ENCODE peak calls at places on chromosome 12, in seven cellular contexts. F is heart left ventricle, P is tibial artery, R is Caco-2, E is mesenchymal stem cell, Y is vagina, M is heart right ventricle. I is an unnamed sample. For H3K4me1 and H3K27me3, the result is how much of the 10 kb centered on the place peaks cover.

GRCh38 chr12:47816646-47817271 is 2.9 kb downstream of the HDAC7 start:
- DNase-seq in F (no peak), P (no peak), R (no peak), E (no peak), Y (no peak), M (peak), I (no peak)

GRCh38 chr12:29516431-29516875 is 19.0 kb upstream of the OVCH1 start:
- DNase-seq in F (no peak), P (no peak), R (no peak), E (peak), Y (no peak), M (no peak), I (peak)

GRCh38 chr12:4201333-4202105 is 72.0 kb upstream of the CCND2 start:
- DNase-seq in F (no peak), P (no peak), R (no peak), E (no peak), Y (no peak), M (no peak), I (no peak)

GRCh38 chr12:40152783-40153383 is 47.0 kb upstream of the SLC2A13 start:
- DNase-seq in F (no peak), P (peak), R (peak), E (peak), Y (no peak), M (peak), I (peak)

GRCh38 chr12:91406920-91407341 is 224.3 kb upstream of the DCN start:
- DNase-seq in F (no peak), P (no peak), R (no peak), E (peak), Y (no peak), M (no peak), I (peak)

GRCh38 chr12:31117203-31118011 is 43.7 kb downstream of the DDX11 start:
- DNase-seq in F (peak), P (no peak), R (peak), E (peak), Y (no peak), M (no peak), I (peak)

GRCh38 chr12:103952497-103952896 is 13.2 kb upstream of the TDG start:
- DNase-seq in F (no peak), P (no peak), R (no peak), E (no peak), Y (no peak), M (no peak), I (no peak)

GRCh38 chr12:123200414-123200813 is 32.5 kb downstream of the MPHOSPH9 start:
- DNase-seq in F (no peak), P (no peak), R (no peak), E (no peak), Y (no peak), M (no peak), I (no peak)

GRCh38 chr12:62917939-62918338 is 17.0 kb downstream of the PPM1H start:
- DNase-seq in F (no peak), P (no peak), R (no peak), E (no peak), Y (no peak), M (no peak), I (no peak)

GRCh38 chr12:48043771-48044170 is 39.5 kb upstream of the COL2A1 start:
- DNase-seq in F (no peak), P (no peak), R (no peak), E (no peak), Y (no peak), M (no peak), I (no peak)

GRCh38 chr12:31591308-31591901 is 469 bp upstream of the DENND5B start:
- DNase-seq in F (no peak), P (no peak), R (peak), E (peak), Y (no peak), M (peak), I (no peak)

GRCh38 chr12:51980809-51981127 is 26.0 kb upstream of the TAMALIN start:
- DNase-seq in F (no peak), P (no peak), R (no peak), E (no peak), Y (no peak), M (no peak), I (no peak)

GRCh38 chr12:51977320-51977753 is 25.8 kb downstream of the ACVR1B start:
- DNase-seq in F (no peak), P (no peak), R (peak), E (no peak), Y (no peak), M (no peak), I (no peak)

GRCh38 chr12:51984657-51985056 is 22.1 kb upstream of the TAMALIN start:
- DNase-seq in F (no peak), P (no peak), R (no peak), E (no peak), Y (no peak), M (no peak), I (no peak)

GRCh38 chr12:51976376-51977160 is 25.1 kb downstream of the ACVR1B start:
- DNase-seq in F (no peak), P (no peak), R (peak), E (peak), Y (no peak), M (no peak), I (no peak)

DNA sequence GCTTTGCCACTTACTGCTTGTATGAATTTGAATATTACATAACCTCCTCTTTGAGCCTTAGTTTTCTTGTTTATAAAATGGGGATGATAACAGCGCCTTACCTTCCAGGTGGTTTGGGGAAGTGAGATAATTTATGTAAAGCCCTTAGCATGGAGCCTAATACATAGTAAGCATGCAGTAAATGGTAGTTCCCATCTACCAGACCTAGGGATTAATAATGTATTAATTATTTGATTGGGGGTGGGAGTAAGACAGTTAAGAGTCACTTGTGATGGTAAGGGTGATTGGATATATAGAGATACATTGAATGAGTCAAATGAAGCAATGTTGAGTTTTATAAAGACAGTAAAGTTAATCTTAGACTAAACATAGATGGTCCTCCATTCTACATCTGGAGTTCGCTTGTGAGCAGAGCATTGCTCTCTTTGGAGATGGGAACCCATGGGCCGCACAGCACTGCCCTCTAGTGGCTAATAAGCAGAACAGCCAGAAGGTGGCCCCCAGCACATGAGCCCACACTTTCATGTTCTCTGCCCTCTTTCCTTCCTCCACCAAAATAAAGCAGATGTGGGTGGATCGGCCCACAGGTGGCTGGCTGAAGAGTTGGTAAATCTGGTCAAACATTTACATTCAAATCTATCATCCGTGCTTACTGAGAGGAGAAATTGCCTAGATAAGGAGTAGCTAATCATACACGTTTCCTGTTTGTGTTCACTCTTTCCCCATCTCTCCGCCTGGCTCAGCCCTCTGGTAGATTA is 26.5 kb upstream of the TAMALIN start:
- DNase-seq in F (peak), P (peak), R (peak), E (peak), Y (no peak), M (peak), I (no peak)
- H3K4me1 ChIP-seq in F (under half), P (under half), R (half or more), E (under half), Y (under half), M (under half), I (under half)

GRCh38 chr12:57738661-57739237 is at the start of gene AGAP2:
- DNase-seq in F (no peak), P (no peak), R (no peak), E (no peak), Y (no peak), M (no peak), I (no peak)
- H3K27me3 ChIP-seq in F (half or more), P (half or more), R (under half), E (half or more), Y (under half), M (half or more), I (half or more)

DNA sequence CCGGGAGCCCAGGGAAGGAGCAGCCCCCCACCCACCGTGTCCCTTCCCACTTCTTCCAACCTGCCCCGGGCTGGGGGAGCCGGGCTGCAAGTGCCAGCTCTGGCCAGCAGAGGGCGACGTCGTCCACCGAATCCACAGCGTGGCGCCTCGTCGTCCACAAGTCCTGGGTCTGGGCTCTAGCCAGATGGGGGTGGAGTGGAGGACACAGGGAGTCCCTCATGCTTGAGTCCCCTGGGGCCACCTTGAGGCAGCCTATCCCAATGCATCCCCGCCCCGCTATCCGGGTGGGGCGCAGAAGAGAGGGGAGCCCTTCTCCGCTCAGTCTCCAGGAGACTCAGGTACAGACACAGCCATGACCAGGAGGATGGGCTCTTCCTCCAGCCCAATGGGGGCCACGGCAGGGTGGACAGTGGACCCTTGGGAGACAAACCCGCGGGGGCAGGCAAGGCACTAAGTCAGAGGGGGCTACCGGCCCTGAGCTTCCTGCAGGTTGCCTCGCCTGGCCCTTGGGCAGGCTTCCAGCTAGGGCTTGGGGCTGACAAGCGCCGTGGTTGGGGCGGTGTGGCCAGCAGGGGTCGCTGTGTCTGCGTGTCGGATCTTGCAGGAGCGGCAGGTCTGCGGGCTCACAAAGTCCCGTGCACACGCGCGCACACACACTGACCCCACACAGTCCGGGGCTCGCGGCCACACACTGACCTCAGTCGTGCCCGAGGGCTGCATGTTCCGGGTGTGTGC is 5.5 kb downstream of the AQP5 start:
- DNase-seq in F (peak), P (peak), R (peak), E (peak), Y (no peak), M (peak), I (peak)
- H3K4me1 ChIP-seq in F (under half), P (under half), R (under half), E (under half), Y (under half), M (under half), I (under half)

DNA sequence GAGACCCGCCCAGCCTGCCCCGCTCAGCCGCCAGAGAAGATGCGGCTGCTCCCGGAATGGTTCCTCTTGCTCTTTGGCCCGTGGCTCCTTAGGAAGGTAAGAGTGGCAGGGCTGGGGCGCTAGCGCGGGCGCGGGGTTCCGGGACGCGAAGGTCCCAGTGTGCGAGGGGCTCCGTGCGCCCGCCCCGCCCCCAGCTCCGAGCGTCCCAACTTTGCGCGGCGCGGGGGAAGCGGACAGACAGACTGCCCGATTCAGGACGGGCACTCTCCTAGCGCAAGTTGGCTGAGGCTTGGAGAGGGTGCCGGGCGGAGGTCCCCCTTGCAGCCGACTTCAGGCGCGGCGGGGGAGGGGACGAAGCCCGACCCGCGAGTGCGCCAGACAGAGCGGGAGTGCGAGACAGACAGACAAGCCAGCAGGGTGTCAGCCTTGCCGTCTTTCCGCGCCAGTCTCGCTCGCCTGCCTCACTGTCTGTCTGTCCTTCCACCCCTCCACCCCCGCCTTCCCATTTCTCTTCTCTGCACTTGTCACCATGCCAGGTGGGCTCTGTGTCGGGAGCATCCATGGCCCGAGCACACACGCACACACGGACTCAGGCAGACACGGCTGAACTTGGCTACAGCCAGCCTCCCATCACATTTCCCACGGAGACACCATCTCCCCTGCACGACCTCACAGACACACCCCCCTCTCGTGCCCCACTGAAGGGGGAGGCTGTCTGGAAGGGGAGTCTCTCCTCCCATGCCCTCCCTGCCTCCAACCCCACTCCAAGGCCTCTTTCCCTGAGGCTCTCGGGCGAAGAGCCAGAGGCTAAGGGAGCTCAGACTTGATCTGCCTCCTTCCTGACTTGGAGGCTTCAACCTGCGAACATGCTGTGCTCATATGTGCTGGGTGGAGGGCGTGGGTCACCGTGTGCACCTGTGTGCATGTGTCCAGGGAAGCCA is 607 bp downstream of the NXPH4 start:
- DNase-seq in F (no peak), P (no peak), R (no peak), E (no peak), Y (no peak), M (no peak), I (no peak)
- H3K27me3 ChIP-seq in F (half or more), P (half or more), R (under half), E (under half), Y (under half), M (half or more), I (half or more)

GRCh38 chr12:11731042-11731357 is 81.5 kb downstream of the ETV6 start:
- DNase-seq in F (no peak), P (no peak), R (no peak), E (no peak), Y (no peak), M (no peak), I (no peak)
- H3K4me1 ChIP-seq in F (under half), P (under half), R (under half), E (under half), Y (under half), M (under half), I (under half)

GRCh38 chr12:53749986-53750811 is 1.6 kb downstream of the CISTR start:
- DNase-seq in F (no peak), P (no peak), R (no peak), E (no peak), Y (no peak), M (no peak), I (no peak)
- H3K27me3 ChIP-seq in F (under half), P (under half), R (under half), E (half or more), Y (under half), M (under half), I (half or more)